ENCODE peak calls at places on chromosome 5, in nine cellular contexts. H, Q, U, T, E, L, Z, V and J are unnamed samples.

GRCh38 chr5:174581483-174581882 is 142.9 kb upstream of the MSX2 start:
- DNase-seq in H (no peak), Q (no peak), U (no peak), T (no peak), E (no peak), L (no peak), Z (no peak), V (peak), J (no peak)

GRCh38 chr5:141567513-141568117 is 51.2 kb downstream of the DIAPH1 start:
- DNase-seq in H (no peak), Q (peak), U (no peak), T (no peak), E (no peak), L (no peak), Z (no peak), V (peak), J (peak)

GRCh38 chr5:78537821-78538220 is 110.8 kb downstream of the LHFPL2 start:
- DNase-seq in H (no peak), Q (peak), U (no peak), T (no peak), E (peak), L (no peak), Z (no peak), V (peak), J (no peak)

GRCh38 chr5:61334224-61335196 is 2.5 kb downstream of the ZSWIM6 start:
- DNase-seq in H (no peak), Q (no peak), U (no peak), T (no peak), E (no peak), L (no peak), Z (no peak), V (peak), J (no peak)

GRCh38 chr5:33649801-33650482 is 209.2 kb downstream of the TARS1 start:
- DNase-seq in H (no peak), Q (no peak), U (no peak), T (no peak), E (no peak), L (no peak), Z (no peak), V (no peak), J (no peak)

GRCh38 chr5:168365581-168366081 is 74.2 kb downstream of the WWC1 start:
- DNase-seq in H (peak), Q (no peak), U (no peak), T (no peak), E (no peak), L (no peak), Z (no peak), V (no peak), J (no peak)

GRCh38 chr5:5521478-5521877 is 99.0 kb downstream of the ICE1 start:
- DNase-seq in H (no peak), Q (no peak), U (no peak), T (no peak), E (no peak), L (no peak), Z (no peak), V (no peak), J (no peak)

GRCh38 chr5:61805101-61805500 is 473.0 kb downstream of the ZSWIM6 start:
- DNase-seq in H (no peak), Q (no peak), U (no peak), T (no peak), E (no peak), L (no peak), Z (no peak), V (no peak), J (no peak)

GRCh38 chr5:88555658-88556057 is 287.0 kb upstream of the TMEM161B start:
- DNase-seq in H (no peak), Q (no peak), U (peak), T (no peak), E (no peak), L (no peak), Z (no peak), V (peak), J (no peak)

GRCh38 chr5:152331006-152331405 is 74.1 kb downstream of the NMUR2 start:
- DNase-seq in H (no peak), Q (no peak), U (no peak), T (no peak), E (no peak), L (no peak), Z (no peak), V (no peak), J (no peak)

GRCh38 chr5:130034872-130035271 is 130.6 kb downstream of the CHSY3 start:
- DNase-seq in H (no peak), Q (no peak), U (no peak), T (no peak), E (no peak), L (no peak), Z (no peak), V (peak), J (no peak)

GRCh38 chr5:99320461-99320860 is 391.7 kb upstream of the CHD1 start:
- DNase-seq in H (no peak), Q (no peak), U (no peak), T (no peak), E (no peak), L (no peak), Z (no peak), V (no peak), J (no peak)

GRCh38 chr5:98468188-98468869 is 305.1 kb upstream of the RGMB start:
- DNase-seq in H (no peak), Q (no peak), U (no peak), T (no peak), E (no peak), L (no peak), Z (no peak), V (no peak), J (no peak)

GRCh38 chr5:98769256-98770157 is 4.0 kb upstream of the RGMB start:
- DNase-seq in H (no peak), Q (peak), U (no peak), T (no peak), E (peak), L (no peak), Z (no peak), V (peak), J (peak)

GRCh38 chr5:139126711-139127111 is 71.5 kb downstream of the SIL1 start:
- DNase-seq in H (no peak), Q (no peak), U (no peak), T (no peak), E (no peak), L (no peak), Z (no peak), V (no peak), J (no peak)

GRCh38 chr5:179161901-179162300 is 101.7 kb downstream of the ZNF354C start:
- DNase-seq in H (no peak), Q (no peak), U (no peak), T (no peak), E (no peak), L (no peak), Z (no peak), V (no peak), J (no peak)

GRCh38 chr5:1724822-1725602 is 74.6 kb downstream of the MRPL36 start:
- DNase-seq in H (peak), Q (no peak), U (no peak), T (no peak), E (peak), L (no peak), Z (no peak), V (no peak), J (no peak)

GRCh38 chr5:93385665-93386064 is 195.4 kb downstream of the NR2F1-AS1 start:
- DNase-seq in H (no peak), Q (no peak), U (no peak), T (no peak), E (no peak), L (no peak), Z (no peak), V (no peak), J (no peak)

GRCh38 chr5:142644640-142645361 is 41.1 kb downstream of the FGF1 start:
- DNase-seq in H (peak), Q (no peak), U (no peak), T (no peak), E (no peak), L (no peak), Z (no peak), V (no peak), J (no peak)

GRCh38 chr5:178163772-178164735 is 10.4 kb upstream of the NHP2 start:
- DNase-seq in H (peak), Q (peak), U (peak), T (peak), E (peak), L (peak), Z (peak), V (peak), J (peak)

GRCh38 chr5:136563489-136563888 is 198.1 kb upstream of the TRPC7 start:
- DNase-seq in H (no peak), Q (no peak), U (no peak), T (no peak), E (no peak), L (no peak), Z (no peak), V (no peak), J (no peak)

GRCh38 chr5:152140391-152140790 is 215.7 kb upstream of the GLRA1 start:
- DNase-seq in H (no peak), Q (no peak), U (no peak), T (no peak), E (no peak), L (no peak), Z (no peak), V (no peak), J (no peak)

GRCh38 chr5:51944500-51945125 is 561.4 kb downstream of the ISL1 start:
- DNase-seq in H (no peak), Q (no peak), U (no peak), T (no peak), E (no peak), L (no peak), Z (no peak), V (no peak), J (no peak)